ENCODE peak calls at places on chromosomes 12 and 14, in seven cellular contexts. B, N, V, G, W, E and M are unnamed samples.

GRCh38 chr12:122523280-122523679 is 3.5 kb downstream of the RSRC2 start:
- DNase-seq in B (no peak), N (no peak), V (no peak), G (no peak), W (no peak), E (no peak), M (no peak)

GRCh38 chr14:51369814-51370213 is 129.8 kb downstream of the TMX1 start:
- DNase-seq in B (no peak), N (no peak), V (no peak), G (no peak), W (no peak), E (no peak), M (no peak)

GRCh38 chr12:124028560-124028935 is 55.5 kb downstream of the ZNF664 start:
- DNase-seq in B (no peak), N (no peak), V (no peak), G (no peak), W (no peak), E (peak), M (no peak)

GRCh38 chr12:45637706-45638105 is 91.8 kb upstream of the ARID2 start:
- DNase-seq in B (no peak), N (no peak), V (peak), G (peak), W (no peak), E (no peak), M (no peak)

GRCh38 chr14:103149351-103149750 is 26.1 kb downstream of the TNFAIP2 start:
- DNase-seq in B (no peak), N (no peak), V (no peak), G (peak), W (no peak), E (no peak), M (no peak)

GRCh38 chr12:105995986-105996385 is 142.8 kb downstream of the NUAK1 start:
- DNase-seq in B (peak), N (no peak), V (no peak), G (no peak), W (no peak), E (no peak), M (no peak)

GRCh38 chr12:66548338-66549049 is 130.4 kb downstream of the GRIP1 start:
- DNase-seq in B (no peak), N (no peak), V (no peak), G (no peak), W (no peak), E (no peak), M (no peak)

GRCh38 chr12:110546339-110546738 is 36.8 kb downstream of the PPTC7 start:
- DNase-seq in B (peak), N (no peak), V (peak), G (no peak), W (no peak), E (no peak), M (no peak)

GRCh38 chr12:12671850-12672660 is 23.9 kb downstream of the GPR19 start:
- DNase-seq in B (no peak), N (no peak), V (peak), G (no peak), W (no peak), E (no peak), M (no peak)

GRCh38 chr14:75342762-75343599 is 64.4 kb downstream of the FOS start:
- DNase-seq in B (no peak), N (no peak), V (no peak), G (no peak), W (no peak), E (no peak), M (no peak)

GRCh38 chr14:57686317-57686716 is 179.6 kb downstream of the SLC35F4 start:
- DNase-seq in B (no peak), N (no peak), V (no peak), G (no peak), W (no peak), E (no peak), M (no peak)

GRCh38 chr12:48811454-48812090 is 6.7 kb upstream of the CACNB3 start:
- DNase-seq in B (no peak), N (no peak), V (no peak), G (no peak), W (no peak), E (no peak), M (no peak)

GRCh38 chr14:21997300-21997699 is 323.7 kb upstream of the OR4E1 start:
- DNase-seq in B (no peak), N (no peak), V (no peak), G (no peak), W (no peak), E (peak), M (no peak)